ENCODE peak calls at places on chromosomes 4 and X, in seven cellular contexts. One of them, this sample, is unnamed.

GRCh38 chr4:55117511-55117910 is 7.9 kb downstream of the KDR start:
- DNase-seq in brain microvascular endothelial cell: no peak
- DNase-seq in CD8-positive, alpha-beta T cell: no peak
- DNase-seq in fibroblast of lung: peak
- DNase-seq in ovary: no peak
- DNase-seq in CD4-positive, alpha-beta memory T cell: no peak
- DNase-seq in CD8-positive, alpha-beta memory T cell: no peak
- DNase-seq in this sample: no peak

GRCh38 chr4:30538794-30539193 is 181.4 kb upstream of the PCDH7 start:
- DNase-seq in CD4-positive, alpha-beta memory T cell: no peak
- DNase-seq in CD8-positive, alpha-beta T cell: no peak
- DNase-seq in brain microvascular endothelial cell: no peak
- DNase-seq in ovary: no peak
- DNase-seq in CD8-positive, alpha-beta memory T cell: no peak
- DNase-seq in fibroblast of lung: no peak
- DNase-seq in this sample: no peak

GRCh38 chr4:145099653-145100052 is 1.5 kb downstream of the ABCE1 start:
- DNase-seq in CD4-positive, alpha-beta memory T cell: no peak
- DNase-seq in CD8-positive, alpha-beta T cell: no peak
- DNase-seq in CD8-positive, alpha-beta memory T cell: no peak
- DNase-seq in brain microvascular endothelial cell: no peak
- DNase-seq in fibroblast of lung: peak
- DNase-seq in ovary: no peak
- DNase-seq in this sample: no peak

GRCh38 chrX:78753571-78753970 is 6.1 kb downstream of the LPAR4 start:
- DNase-seq in fibroblast of lung: no peak
- DNase-seq in CD8-positive, alpha-beta memory T cell: no peak
- DNase-seq in brain microvascular endothelial cell: no peak
- DNase-seq in CD4-positive, alpha-beta memory T cell: no peak
- DNase-seq in ovary: no peak
- DNase-seq in CD8-positive, alpha-beta T cell: no peak
- DNase-seq in this sample: no peak

GRCh38 chr4:125321709-125322362 is 7.1 kb downstream of the FAT4 start:
- DNase-seq in ovary: no peak
- DNase-seq in CD8-positive, alpha-beta T cell: no peak
- DNase-seq in fibroblast of lung: peak
- DNase-seq in brain microvascular endothelial cell: peak
- DNase-seq in CD4-positive, alpha-beta memory T cell: no peak
- DNase-seq in CD8-positive, alpha-beta memory T cell: no peak
- DNase-seq in this sample: peak

GRCh38 chr4:119210760-119211159 is 1.8 kb upstream of the USP53 start:
- DNase-seq in CD8-positive, alpha-beta T cell: no peak
- DNase-seq in brain microvascular endothelial cell: no peak
- DNase-seq in ovary: no peak
- DNase-seq in CD4-positive, alpha-beta memory T cell: no peak
- DNase-seq in fibroblast of lung: no peak
- DNase-seq in CD8-positive, alpha-beta memory T cell: no peak
- DNase-seq in this sample: no peak

GRCh38 chrX:18638397-18638796 is 33.5 kb downstream of the RS1 start:
- DNase-seq in ovary: no peak
- DNase-seq in CD4-positive, alpha-beta memory T cell: no peak
- DNase-seq in CD8-positive, alpha-beta memory T cell: no peak
- DNase-seq in brain microvascular endothelial cell: no peak
- DNase-seq in CD8-positive, alpha-beta T cell: no peak
- DNase-seq in fibroblast of lung: no peak
- DNase-seq in this sample: no peak

GRCh38 chr4:128525939-128526630 is 238.5 kb upstream of the PGRMC2 start:
- DNase-seq in CD4-positive, alpha-beta memory T cell: no peak
- DNase-seq in CD8-positive, alpha-beta T cell: no peak
- DNase-seq in fibroblast of lung: peak
- DNase-seq in brain microvascular endothelial cell: no peak
- DNase-seq in ovary: no peak
- DNase-seq in CD8-positive, alpha-beta memory T cell: no peak
- DNase-seq in this sample: no peak

GRCh38 chrX:16114640-16115039 is 8.7 kb upstream of the GRPR start:
- DNase-seq in brain microvascular endothelial cell: peak
- DNase-seq in ovary: no peak
- DNase-seq in CD8-positive, alpha-beta T cell: no peak
- DNase-seq in CD4-positive, alpha-beta memory T cell: no peak
- DNase-seq in CD8-positive, alpha-beta memory T cell: no peak
- DNase-seq in fibroblast of lung: peak
- DNase-seq in this sample: no peak

GRCh38 chr4:8703857-8704495 is 111.4 kb downstream of the CPZ start:
- DNase-seq in CD8-positive, alpha-beta T cell: no peak
- DNase-seq in CD4-positive, alpha-beta memory T cell: no peak
- DNase-seq in CD8-positive, alpha-beta memory T cell: no peak
- DNase-seq in brain microvascular endothelial cell: no peak
- DNase-seq in fibroblast of lung: no peak
- DNase-seq in ovary: no peak
- DNase-seq in this sample: no peak

GRCh38 chrX:68807818-68808217 is 21.0 kb upstream of the EFNB1 start:
- DNase-seq in brain microvascular endothelial cell: no peak
- DNase-seq in ovary: no peak
- DNase-seq in CD8-positive, alpha-beta T cell: no peak
- DNase-seq in CD4-positive, alpha-beta memory T cell: no peak
- DNase-seq in CD8-positive, alpha-beta memory T cell: no peak
- DNase-seq in fibroblast of lung: no peak
- DNase-seq in this sample: no peak

GRCh38 chr4:71231753-71232420 is 106.9 kb upstream of the SLC4A4 start:
- DNase-seq in brain microvascular endothelial cell: no peak
- DNase-seq in ovary: no peak
- DNase-seq in CD4-positive, alpha-beta memory T cell: no peak
- DNase-seq in CD8-positive, alpha-beta memory T cell: no peak
- DNase-seq in CD8-positive, alpha-beta T cell: no peak
- DNase-seq in fibroblast of lung: peak
- DNase-seq in this sample: no peak

GRCh38 chr4:169266661-169267060 is 4.1 kb downstream of the SH3RF1 start:
- DNase-seq in CD4-positive, alpha-beta memory T cell: no peak
- DNase-seq in CD8-positive, alpha-beta memory T cell: no peak
- DNase-seq in ovary: no peak
- DNase-seq in fibroblast of lung: no peak
- DNase-seq in brain microvascular endothelial cell: no peak
- DNase-seq in CD8-positive, alpha-beta T cell: no peak
- DNase-seq in this sample: no peak
- H3K4me3 ChIP-seq in CD4-positive, alpha-beta memory T cell: no peak
- H3K4me3 ChIP-seq in CD8-positive, alpha-beta memory T cell: no peak
- H3K4me3 ChIP-seq in ovary: no peak
- H3K4me3 ChIP-seq in fibroblast of lung: no peak
- H3K4me3 ChIP-seq in brain microvascular endothelial cell: peak
- H3K4me3 ChIP-seq in CD8-positive, alpha-beta T cell: no peak
- H3K4me3 ChIP-seq in this sample: no peak

GRCh38 chr4:112817933-112818921 is 181.3 kb downstream of the LARP7 start:
- DNase-seq in CD8-positive, alpha-beta memory T cell: no peak
- DNase-seq in fibroblast of lung: peak
- DNase-seq in ovary: peak
- DNase-seq in CD8-positive, alpha-beta T cell: no peak
- DNase-seq in CD4-positive, alpha-beta memory T cell: no peak
- DNase-seq in brain microvascular endothelial cell: peak
- DNase-seq in this sample: peak
- H3K4me3 ChIP-seq in CD8-positive, alpha-beta memory T cell: no peak
- H3K4me3 ChIP-seq in fibroblast of lung: peak
- H3K4me3 ChIP-seq in ovary: peak
- H3K4me3 ChIP-seq in CD8-positive, alpha-beta T cell: no peak
- H3K4me3 ChIP-seq in CD4-positive, alpha-beta memory T cell: no peak
- H3K4me3 ChIP-seq in brain microvascular endothelial cell: peak
- H3K4me3 ChIP-seq in this sample: peak

GRCh38 chr4:132333723-132334045 is 815.4 kb upstream of the PCDH10 start:
- DNase-seq in brain microvascular endothelial cell: peak
- DNase-seq in fibroblast of lung: peak
- DNase-seq in ovary: no peak
- DNase-seq in CD4-positive, alpha-beta memory T cell: no peak
- DNase-seq in CD8-positive, alpha-beta T cell: no peak
- DNase-seq in CD8-positive, alpha-beta memory T cell: no peak
- DNase-seq in this sample: no peak
- H3K4me3 ChIP-seq in brain microvascular endothelial cell: no peak
- H3K4me3 ChIP-seq in fibroblast of lung: no peak
- H3K4me3 ChIP-seq in ovary: no peak
- H3K4me3 ChIP-seq in CD4-positive, alpha-beta memory T cell: no peak
- H3K4me3 ChIP-seq in CD8-positive, alpha-beta T cell: no peak
- H3K4me3 ChIP-seq in CD8-positive, alpha-beta memory T cell: no peak
- H3K4me3 ChIP-seq in this sample: no peak

GRCh38 chr4:42398448-42399355 is 1.4 kb downstream of the SHISA3 start:
- DNase-seq in CD4-positive, alpha-beta memory T cell: no peak
- DNase-seq in fibroblast of lung: no peak
- DNase-seq in ovary: no peak
- DNase-seq in brain microvascular endothelial cell: no peak
- DNase-seq in CD8-positive, alpha-beta memory T cell: no peak
- DNase-seq in CD8-positive, alpha-beta T cell: no peak
- DNase-seq in this sample: no peak
- H3K4me3 ChIP-seq in CD4-positive, alpha-beta memory T cell: no peak
- H3K4me3 ChIP-seq in fibroblast of lung: peak
- H3K4me3 ChIP-seq in ovary: no peak
- H3K4me3 ChIP-seq in brain microvascular endothelial cell: peak
- H3K4me3 ChIP-seq in CD8-positive, alpha-beta memory T cell: no peak
- H3K4me3 ChIP-seq in CD8-positive, alpha-beta T cell: peak
- H3K4me3 ChIP-seq in this sample: peak